ENCODE peak calls at places on chromosomes 13 and 19, in four cellular contexts. D is fibroblast of villous mesenchyme, N is GM19239, G is left lung. K is an unnamed sample.

GRCh38 chr19:28634837-28635236 is 578.1 kb downstream of the UQCRFS1 start:
- DNase-seq in N (no peak), G (no peak), D (no peak), K (no peak)

GRCh38 chr19:3387645-3388589 is 21.5 kb downstream of the NFIC start:
- DNase-seq in G (peak), N (no peak), D (peak), K (no peak)

GRCh38 chr13:76016799-76017198 is 380.7 kb downstream of the LMO7 start:
- DNase-seq in G (no peak), N (no peak), D (peak), K (no peak)

GRCh38 chr13:25097426-25097825 is 1.5 kb downstream of the PABPC3 start:
- DNase-seq in N (no peak), D (no peak), G (no peak), K (no peak)

GRCh38 chr13:38543561-38543960 is 143.3 kb upstream of the FREM2 start:
- DNase-seq in N (no peak), D (no peak), G (no peak), K (no peak)

GRCh38 chr13:49649244-49649962 is 21.1 kb downstream of the ARL11 start:
- DNase-seq in D (peak), G (no peak), N (no peak), K (no peak)

GRCh38 chr19:48624791-48625723 is 5.8 kb downstream of the SPHK2 start:
- DNase-seq in N (no peak), G (no peak), D (no peak), K (no peak)

GRCh38 chr13:43936630-43937029 is 56.9 kb downstream of the LACC1 start:
- DNase-seq in N (no peak), D (no peak), G (no peak), K (no peak)

GRCh38 chr19:38729653-38730469 is 14.4 kb downstream of the CAPN12 start:
- DNase-seq in G (peak), N (peak), D (peak), K (peak)

GRCh38 chr19:40398417-40399056 is 8.6 kb upstream of the HIPK4 start:
- DNase-seq in D (no peak), N (no peak), G (peak), K (no peak)

GRCh38 chr13:76641056-76641455 is 245.1 kb downstream of the KCTD12 start:
- DNase-seq in G (no peak), N (no peak), D (peak), K (no peak)

GRCh38 chr19:44653977-44654784 is 10.5 kb downstream of the PVR start:
- DNase-seq in G (peak), D (peak), N (peak), K (peak)

GRCh38 chr13:110726726-110727125 is 13.2 kb downstream of the ING1 start:
- DNase-seq in N (no peak), G (no peak), D (no peak), K (no peak)

GRCh38 chr13:99501952-99502310 is 659 bp downstream of the TM9SF2 start:
- DNase-seq in N (no peak), D (peak), G (peak), K (no peak)

GRCh38 chr19:17423429-17424208 is 3.8 kb downstream of the MVB12A start:
- DNase-seq in N (no peak), D (no peak), G (no peak), K (no peak)

GRCh38 chr19:5317321-5317720 is 23.3 kb downstream of the PTPRS start:
- DNase-seq in D (no peak), N (no peak), G (no peak), K (no peak)

GRCh38 chr19:57583521-57584416 is at the start of gene ZIK1:
- DNase-seq in D (peak), G (peak), N (peak), K (peak)

GRCh38 chr13:106526748-106527488 is 8.5 kb downstream of the EFNB2 start:
- DNase-seq in D (no peak), G (peak), N (no peak), K (no peak)

GRCh38 chr19:17405250-17406038 is at the start of gene BST2:
- DNase-seq in G (peak), N (peak), D (peak), K (peak)

GRCh38 chr13:28494861-28495585 is at the start of gene FLT1:
- DNase-seq in D (peak), G (peak), N (peak), K (peak)

GRCh38 chr13:27171244-27171829 is at the start of gene USP12:
- DNase-seq in N (no peak), D (peak), G (no peak), K (peak)

GRCh38 chr13:113298001-113298945 is 1.2 kb downstream of the LAMP1 start:
- DNase-seq in N (no peak), D (peak), G (no peak), K (no peak)

GRCh38 chr13:79427265-79427664 is 21.2 kb upstream of the RBM26 start:
- DNase-seq in D (no peak), G (no peak), N (no peak), K (no peak)

GRCh38 chr19:19530423-19530804 is 1.7 kb downstream of the YJEFN3 start:
- DNase-seq in D (no peak), N (no peak), G (no peak), K (no peak)

GRCh38 chr13:97321616-97322321 is 99.6 kb downstream of the MBNL2 start:
- DNase-seq in G (no peak), N (no peak), D (no peak), K (no peak)

GRCh38 chr13:100130092-100130491 is 41.2 kb downstream of the PCCA start:
- DNase-seq in D (no peak), G (no peak), N (no peak), K (no peak)

GRCh38 chr19:39499082-39499642 is 415 bp downstream of the DLL3 start:
- DNase-seq in G (no peak), D (peak), N (no peak), K (no peak)

GRCh38 chr13:72530471-72530870 is 197.0 kb downstream of the MZT1 start:
- DNase-seq in G (no peak), D (no peak), N (no peak), K (no peak)

GRCh38 chr13:48126944-48127814 is 32.3 kb upstream of the MED4 start:
- DNase-seq in D (peak), G (no peak), N (peak), K (peak)

GRCh38 chr19:38532939-38533338 is 84.8 kb downstream of the MAP4K1 start:
- DNase-seq in N (no peak), D (no peak), G (no peak), K (no peak)

GRCh38 chr19:39401549-39402416 is 4.9 kb upstream of the ZFP36 start:
- DNase-seq in G (peak), N (no peak), D (peak), K (no peak)

GRCh38 chr19:15563325-15563794 is 51.7 kb upstream of the CYP4F8 start:
- DNase-seq in D (no peak), G (peak), N (no peak), K (no peak)

GRCh38 chr19:32652893-32653625 is 21.9 kb downstream of the ANKRD27 start:
- DNase-seq in N (no peak), G (peak), D (peak), K (no peak)

GRCh38 chr13:38417727-38418126 is 68.1 kb downstream of the UFM1 start:
- DNase-seq in G (no peak), N (no peak), D (peak), K (no peak)

GRCh38 chr19:1016647-1017114 is 4.2 kb downstream of the TMEM259 start:
- DNase-seq in D (peak), G (no peak), N (no peak), K (no peak)

GRCh38 chr13:80040219-80040976 is 300.5 kb downstream of the SPRY2 start:
- DNase-seq in G (no peak), D (peak), N (no peak), K (no peak)

GRCh38 chr13:94382960-94383359 is 96.5 kb downstream of the DCT start:
- DNase-seq in N (no peak), D (no peak), G (no peak), K (no peak)

GRCh38 chr13:114257014-114257413 is 22.3 kb downstream of the CDC16 start:
- DNase-seq in D (no peak), N (no peak), G (no peak), K (no peak)

K was measured in GM12892.